ENCODE peak calls at places on chromosomes 5 and 9, in nine cellular contexts. X, E, B, T, V, P, I, J and A are unnamed samples.

GRCh38 chr5:102666164-102666951 is 88.7 kb upstream of the PAM start:
- DNase-seq in X (no peak), E (no peak), B (no peak), T (peak; percentile 93), V (peak; percentile 12), P (peak; percentile 35), I (no peak), J (no peak), A (peak; percentile 98)

GRCh38 chr5:13985736-13986418 is 41.4 kb upstream of the DNAH5 start:
- DNase-seq in X (no peak), E (no peak), B (peak; percentile 91), T (no peak), V (no peak), P (peak; percentile 100), I (no peak), J (no peak), A (no peak)

GRCh38 chr5:95283761-95284511 is 958 bp downstream of the MCTP1 start:
- DNase-seq in X (peak; percentile 42), E (peak; percentile 15), B (peak; percentile 2), T (peak; percentile 59), V (peak; percentile 55), P (peak; percentile 27), I (peak; percentile 13), J (no peak), A (peak; percentile 27)

GRCh38 chr5:53350991-53351770 is 129.2 kb upstream of the FST start:
- DNase-seq in X (no peak), E (no peak), B (no peak), T (no peak), V (no peak), P (peak; percentile 67), I (no peak), J (no peak), A (no peak)

GRCh38 chr5:66516535-66516934 is 79.7 kb upstream of the MAST4 start:
- DNase-seq in X (no peak), E (no peak), B (no peak), T (no peak), V (no peak), P (no peak), I (no peak), J (no peak), A (no peak)

GRCh38 chr5:109413463-109413862 is 3.7 kb upstream of the PJA2 start:
- DNase-seq in X (no peak), E (peak; percentile 33), B (peak; percentile 48), T (no peak), V (peak; percentile 81), P (no peak), I (no peak), J (no peak), A (peak; percentile 9)

GRCh38 chr5:35971186-35971877 is 19.9 kb downstream of the UGT3A1 start:
- DNase-seq in X (no peak), E (no peak), B (no peak), T (no peak), V (no peak), P (peak; percentile 4), I (no peak), J (no peak), A (no peak)

GRCh38 chr9:120735415-120736126 is 21.3 kb upstream of the MEGF9 start:
- DNase-seq in X (no peak), E (no peak), B (peak; percentile 78), T (no peak), V (no peak), P (no peak), I (no peak), J (no peak), A (no peak)

GRCh38 chr9:32589083-32589713 is 16.2 kb upstream of the NDUFB6 start:
- DNase-seq in X (no peak), E (no peak), B (peak; percentile 74), T (peak; percentile 54), V (peak; percentile 46), P (peak; percentile 68), I (no peak), J (no peak), A (peak; percentile 44)

GRCh38 chr5:6287136-6287535 is 91.2 kb downstream of the MED10 start:
- DNase-seq in X (no peak), E (no peak), B (no peak), T (no peak), V (no peak), P (no peak), I (no peak), J (no peak), A (no peak)

GRCh38 chr5:154756871-154757646 is 1.9 kb downstream of the LARP1 start:
- DNase-seq in X (peak; percentile 75), E (peak; percentile 60), B (peak; percentile 53), T (peak; percentile 48), V (peak; percentile 28), P (peak; percentile 6), I (peak; percentile 36), J (peak; percentile 40), A (no peak)

GRCh38 chr5:17042041-17042440 is 106.0 kb upstream of the MYO10 start:
- DNase-seq in X (no peak), E (no peak), B (no peak), T (peak; percentile 96), V (no peak), P (no peak), I (no peak), J (no peak), A (no peak)

GRCh38 chr9:96216618-96217017 is 85.4 kb downstream of the HSD17B3 start:
- DNase-seq in X (no peak), E (no peak), B (no peak), T (no peak), V (no peak), P (no peak), I (no peak), J (no peak), A (no peak)

GRCh38 chr5:68066277-68066955 is 149.1 kb upstream of the PIK3R1 start:
- DNase-seq in X (no peak), E (no peak), B (no peak), T (no peak), V (no peak), P (peak; percentile 14), I (no peak), J (no peak), A (no peak)